ENCODE peak calls at places on chromosome 3, in five cellular contexts. Z is GM12865, K is dorsolateral prefrontal cortex, M is DND-41, R is retinal pigment epithelial cell. P is an unnamed sample.

GRCh38 chr3:61864886-61865285 is 303.5 kb downstream of the PTPRG start:
- DNase-seq in Z (no peak), M (no peak), K (no peak), R (no peak), P (no peak)

GRCh38 chr3:126022741-126023359 is 53.9 kb downstream of the ROPN1B start:
- DNase-seq in M (no peak), Z (no peak), R (no peak), K (no peak), P (no peak)

GRCh38 chr3:151256761-151257160 is 21.6 kb downstream of the P2RY14 start:
- DNase-seq in K (no peak), Z (no peak), R (no peak), M (no peak), P (no peak)

GRCh38 chr3:113264741-113265140 is 53.4 kb downstream of the BOC start:
- DNase-seq in Z (no peak), M (no peak), K (no peak), R (no peak), P (no peak)

GRCh38 chr3:182261084-182261483 is 532.2 kb upstream of the ATP11B start:
- DNase-seq in K (no peak), Z (no peak), M (no peak), R (no peak), P (no peak)

GRCh38 chr3:46649436-46649835 is 37.1 kb downstream of the FAM240A start:
- DNase-seq in M (no peak), R (no peak), Z (no peak), K (no peak), P (no peak)

GRCh38 chr3:168977696-168978374 is 685.7 kb downstream of the MECOM start:
- DNase-seq in R (no peak), Z (no peak), M (no peak), K (no peak), P (peak; percentile 72)

GRCh38 chr3:87437765-87438164 is 161.4 kb upstream of the POU1F1 start:
- DNase-seq in M (no peak), K (no peak), R (no peak), Z (no peak), P (peak; percentile 17)

GRCh38 chr3:9302425-9303181 is 53.2 kb upstream of the SRGAP3 start:
- DNase-seq in M (peak; percentile 79), Z (peak; percentile 83), K (peak; percentile 82), R (no peak), P (peak; percentile 58)
- H3K4me3 ChIP-seq in M (no peak overlapping the region), Z (no peak overlapping the region), K (peak overlapping the region; percentile 37), R (peak overlapping the region; percentile 2), P (no peak overlapping the region)

GRCh38 chr3:3806092-3806491 is 6.9 kb downstream of the LRRN1 start:
- DNase-seq in Z (no peak), R (no peak), K (no peak), M (no peak), P (no peak)
- TF ChIP-seq CTCF in Z (no peak), R (no peak), K (no peak), M (no peak), P (no peak)

DNA sequence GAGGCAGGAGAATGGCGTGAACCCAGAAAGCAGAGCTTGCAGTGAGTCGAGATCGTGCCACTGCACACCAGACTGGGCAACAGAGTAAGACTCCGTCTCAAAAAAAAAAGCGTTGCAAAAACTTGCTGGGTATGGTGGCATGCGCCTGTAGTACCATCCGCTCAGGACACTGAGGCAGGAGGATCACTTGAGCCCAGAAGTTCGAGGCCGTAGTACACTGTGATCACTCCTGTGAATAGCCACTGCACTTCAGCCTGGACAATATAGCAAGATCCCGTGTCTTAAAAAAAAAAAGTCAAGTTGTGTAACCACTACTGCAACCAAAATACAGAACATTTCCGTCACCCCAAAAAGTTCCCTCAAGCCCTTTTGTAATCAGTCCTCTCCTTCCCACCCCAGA is 1.5 kb downstream of the ARPC4 start:
- DNase-seq in M (no peak), K (no peak), R (no peak), Z (no peak), P (no peak)
- H3K4me3 ChIP-seq in M (peak overlapping the region; percentile 94), K (no peak overlapping the region), R (no peak overlapping the region), Z (peak overlapping the region; percentile 86), P (no peak overlapping the region)

DNA sequence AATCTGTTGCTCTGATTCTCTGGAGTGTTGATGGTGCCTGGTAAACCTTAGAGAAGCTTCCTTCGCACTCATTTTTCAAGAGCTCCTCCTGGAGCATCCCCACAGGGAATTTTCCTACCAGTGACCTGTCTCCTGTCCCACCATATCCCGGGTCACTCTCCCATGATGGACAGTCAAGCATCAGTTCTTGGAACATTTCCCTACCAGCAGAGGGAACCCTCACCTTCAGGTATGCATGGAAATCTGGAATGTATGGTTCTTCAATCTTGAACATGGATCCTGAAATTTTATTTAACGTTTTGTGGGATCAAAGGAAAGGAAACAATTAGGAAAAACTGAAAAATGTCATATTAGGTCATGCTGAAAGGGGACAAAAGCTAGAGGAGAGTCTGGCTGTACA is 153.8 kb downstream of the SPATA16 start:
- DNase-seq in M (no peak), Z (no peak), K (no peak), R (no peak), P (no peak)
- TF ChIP-seq CTCF in M (peak; percentile 37), Z (no peak), K (peak; percentile 18), R (peak; percentile 71), P (no peak)

GRCh38 chr3:120506076-120506827 is 55.5 kb upstream of the FSTL1 start:
- DNase-seq in R (no peak), M (no peak), K (no peak), Z (no peak), P (peak; percentile 46)

GRCh38 chr3:120502116-120502515 is 51.3 kb upstream of the FSTL1 start:
- DNase-seq in R (no peak), Z (no peak), K (no peak), M (no peak), P (no peak)

GRCh38 chr3:120498947-120499346 is 48.2 kb upstream of the FSTL1 start:
- DNase-seq in M (no peak), K (no peak), Z (no peak), R (peak; percentile 52), P (peak; percentile 96)

GRCh38 chr3:120506828-120507774 is 56.3 kb upstream of the FSTL1 start:
- DNase-seq in M (peak; percentile 7), R (no peak), Z (peak; percentile 31), K (no peak), P (peak; percentile 72)

GRCh38 chr3:120503727-120504616 is 53.2 kb upstream of the FSTL1 start:
- DNase-seq in Z (no peak), M (no peak), R (no peak), K (no peak), P (no peak)
- H3K4me3 ChIP-seq in Z (no peak overlapping the region), M (no peak overlapping the region), R (no peak overlapping the region), K (no peak overlapping the region), P (no peak overlapping the region)

P was measured in foreskin fibroblast.